ENCODE peak calls at places on chromosomes 16 and 17, in six cellular contexts. A is AG04449, Y is ovary, T is IMR-90, D is astrocyte of the spinal cord, W is tibial artery. G is an unnamed sample.

GRCh38 chr17:12918132-12918531 is 99.7 kb downstream of the ELAC2 start:
- DNase-seq in A (no peak), Y (no peak), T (no peak), D (no peak), W (no peak), G (no peak)

GRCh38 chr17:15910791-15911190 is 34.1 kb upstream of the ADORA2B start:
- DNase-seq in A (no peak), Y (no peak), T (peak; percentile 36), D (no peak), W (no peak), G (no peak)

GRCh38 chr16:89248196-89249005 is 30.9 kb downstream of the ZNF778 start:
- DNase-seq in A (no peak), Y (no peak), T (no peak), D (no peak), W (no peak), G (no peak)

GRCh38 chr17:78493455-78494188 is 83.6 kb downstream of the DNAH17 start:
- DNase-seq in A (no peak), Y (no peak), T (no peak), D (no peak), W (no peak), G (no peak)

GRCh38 chr17:78241277-78242023 is 10.0 kb downstream of the TMEM235 start:
- DNase-seq in A (peak; percentile 7), Y (no peak), T (peak; percentile 47), D (peak; percentile 31), W (no peak), G (no peak)

GRCh38 chr17:61458491-61459433 is 6.5 kb downstream of the TBX4 start:
- DNase-seq in A (no peak), Y (no peak), T (no peak), D (no peak), W (no peak), G (no peak)

GRCh38 chr17:73575470-73576235 is 68.6 kb downstream of the SDK2 start:
- DNase-seq in A (no peak), Y (no peak), T (no peak), D (no peak), W (no peak), G (no peak)

GRCh38 chr16:55169780-55170179 is 154.2 kb upstream of the IRX6 start:
- DNase-seq in A (no peak), Y (no peak), T (no peak), D (no peak), W (no peak), G (no peak)

GRCh38 chr16:55239723-55240122 is 84.3 kb upstream of the IRX6 start:
- DNase-seq in A (no peak), Y (no peak), T (no peak), D (no peak), W (no peak), G (no peak)

GRCh38 chr17:40251576-40251975 is 32.5 kb downstream of the WIPF2 start:
- DNase-seq in A (peak; percentile 16), Y (no peak), T (peak; percentile 85), D (peak; percentile 82), W (peak; percentile 40), G (peak; percentile 19)

GRCh38 chr16:2500937-2501750 is 12.6 kb upstream of the ATP6V0C start:
- DNase-seq in A (no peak), Y (peak; percentile 87), T (peak; percentile 69), D (peak; percentile 77), W (peak; percentile 79), G (no peak)

GRCh38 chr16:4365014-4365406 is 6.6 kb upstream of the VASN start:
- DNase-seq in A (no peak), Y (no peak), T (no peak), D (no peak), W (no peak), G (no peak)

GRCh38 chr17:68661265-68662036 is 60.3 kb upstream of the FAM20A start:
- DNase-seq in A (no peak), Y (no peak), T (no peak), D (no peak), W (no peak), G (no peak)

GRCh38 chr16:820730-821129 is 20.2 kb upstream of the GNG13 start:
- DNase-seq in A (no peak), Y (no peak), T (no peak), D (no peak), W (no peak), G (no peak)

GRCh38 chr16:77113835-77114234 is 77.2 kb upstream of the MON1B start:
- DNase-seq in A (no peak), Y (no peak), T (no peak), D (no peak), W (no peak), G (no peak)

GRCh38 chr16:49748322-49748721 is 107.6 kb downstream of the ZNF423 start:
- DNase-seq in A (no peak), Y (peak; percentile 46), T (no peak), D (peak; percentile 57), W (no peak), G (no peak)

GRCh38 chr17:19341641-19342610 is 20.6 kb downstream of the B9D1 start:
- DNase-seq in A (no peak), Y (no peak), T (peak; percentile 10), D (no peak), W (no peak), G (no peak)

GRCh38 chr16:72300892-72301291 is 128.9 kb upstream of the PMFBP1 start:
- DNase-seq in A (no peak), Y (no peak), T (no peak), D (no peak), W (no peak), G (no peak)

GRCh38 chr17:78374631-78375274 is 3.7 kb upstream of the PGS1 start:
- DNase-seq in A (no peak), Y (no peak), T (peak; percentile 90), D (peak; percentile 86), W (no peak), G (no peak)

GRCh38 chr17:42781639-42782401 is 1.4 kb downstream of the WNK4 start:
- DNase-seq in A (no peak), Y (no peak), T (no peak), D (no peak), W (no peak), G (no peak)

GRCh38 chr17:42779304-42779941 is 987 bp upstream of the WNK4 start:
- DNase-seq in A (no peak), Y (no peak), T (no peak), D (no peak), W (no peak), G (no peak)

GRCh38 chr17:42779942-42780815 is at the start of gene WNK4:
- DNase-seq in A (no peak), Y (no peak), T (no peak), D (peak; percentile 43), W (no peak), G (no peak)

GRCh38 chr17:42782402-42783061 is 2.1 kb downstream of the WNK4 start:
- DNase-seq in A (no peak), Y (no peak), T (no peak), D (no peak), W (no peak), G (no peak)

DNA sequence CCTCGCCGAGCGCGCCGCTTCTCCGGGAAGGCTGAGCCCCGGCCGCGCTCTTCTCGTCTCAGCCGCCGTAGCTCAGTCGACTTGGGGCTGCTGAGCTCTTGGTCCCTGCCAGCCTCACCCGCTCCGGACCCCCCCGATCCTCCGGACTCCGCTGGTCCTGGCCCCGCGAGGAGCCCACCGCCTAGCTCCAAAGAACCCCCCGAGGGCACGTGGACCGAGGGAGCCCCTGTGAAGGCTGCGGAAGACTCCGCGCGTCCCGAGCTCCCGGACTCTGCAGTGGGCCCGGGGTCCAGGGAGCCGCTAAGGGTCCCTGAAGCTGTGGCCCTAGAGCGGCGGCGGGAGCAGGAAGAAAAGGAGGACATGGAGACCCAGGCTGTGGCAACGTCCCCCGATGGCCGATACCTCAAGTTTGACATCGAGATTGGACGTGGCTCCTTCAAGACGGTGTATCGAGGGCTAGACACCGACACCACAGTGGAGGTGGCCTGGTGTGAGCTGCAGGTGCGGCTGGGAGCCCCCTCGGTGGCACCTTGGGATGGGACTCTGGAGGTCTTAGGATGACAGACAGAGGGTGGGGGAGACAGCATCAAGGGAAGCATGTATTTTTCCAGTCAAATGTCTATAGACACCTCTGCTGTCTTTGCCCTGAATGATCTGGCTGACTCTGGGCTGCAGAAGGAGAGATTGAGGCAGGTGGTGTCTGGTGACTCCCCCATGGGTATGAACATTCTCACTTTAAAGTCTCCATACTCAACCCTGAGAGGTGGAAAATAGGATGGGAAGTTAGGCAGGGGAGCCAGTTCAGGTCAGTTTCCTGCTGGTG is 617 bp downstream of the WNK4 start:
- DNase-seq in A (no peak), Y (no peak), T (no peak), D (no peak), W (no peak), G (no peak)
- H3K4me3 ChIP-seq in A (peak overlapping the region; percentile 76), Y (peak overlapping the region; percentile 21), T (peak overlapping the region; percentile 76), D (peak overlapping the region; percentile 70), W (no peak overlapping the region), G (no peak overlapping the region)

DNA sequence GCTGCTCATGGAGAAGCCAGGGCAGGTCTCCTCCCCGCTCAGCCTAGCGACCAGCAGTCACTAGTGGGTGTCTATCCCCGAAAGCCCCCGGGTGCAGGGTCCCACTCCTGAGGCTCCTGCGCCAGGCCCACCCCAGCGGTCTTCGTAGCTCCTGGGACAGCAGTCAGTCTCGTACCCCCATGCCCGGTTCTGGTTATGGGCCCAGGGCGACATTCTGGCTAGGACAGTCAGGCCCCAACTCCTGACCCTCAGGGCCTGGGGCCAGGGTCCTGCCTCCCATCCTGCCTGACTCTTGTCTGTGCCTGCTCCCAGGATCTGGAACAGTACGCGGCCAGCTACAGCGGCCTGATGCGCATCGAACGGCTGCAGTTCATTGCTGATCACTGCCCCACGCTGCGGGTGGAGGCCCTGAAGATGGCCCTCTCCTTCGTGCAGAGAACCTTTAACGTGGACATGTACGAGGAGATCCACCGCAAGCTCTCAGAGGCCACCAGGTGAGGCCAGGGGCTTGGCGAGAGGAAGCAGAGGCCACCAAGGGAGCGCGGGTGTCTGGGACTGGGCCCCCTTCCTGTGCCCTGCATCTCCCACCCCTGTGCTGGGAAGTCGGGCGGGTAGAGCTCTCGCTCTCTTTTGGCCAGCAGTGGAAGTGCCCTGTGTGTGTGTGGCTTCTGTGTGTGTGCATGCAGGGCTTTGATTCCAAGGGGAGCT is 2.0 kb downstream of the GPS1 start:
- DNase-seq in A (no peak), Y (no peak), T (no peak), D (no peak), W (no peak), G (no peak)
- H3K4me3 ChIP-seq in A (peak overlapping the region; percentile 82), Y (no peak overlapping the region), T (no peak overlapping the region), D (no peak overlapping the region), W (no peak overlapping the region), G (no peak overlapping the region)

GRCh38 chr16:46762583-46762982 is 14.4 kb upstream of the MYLK3 start:
- DNase-seq in A (no peak), Y (no peak), T (no peak), D (no peak), W (no peak), G (no peak)
- H3K4me3 ChIP-seq in A (no peak overlapping the region), Y (no peak overlapping the region), T (no peak overlapping the region), D (no peak overlapping the region), W (no peak overlapping the region), G (no peak overlapping the region)

DNA sequence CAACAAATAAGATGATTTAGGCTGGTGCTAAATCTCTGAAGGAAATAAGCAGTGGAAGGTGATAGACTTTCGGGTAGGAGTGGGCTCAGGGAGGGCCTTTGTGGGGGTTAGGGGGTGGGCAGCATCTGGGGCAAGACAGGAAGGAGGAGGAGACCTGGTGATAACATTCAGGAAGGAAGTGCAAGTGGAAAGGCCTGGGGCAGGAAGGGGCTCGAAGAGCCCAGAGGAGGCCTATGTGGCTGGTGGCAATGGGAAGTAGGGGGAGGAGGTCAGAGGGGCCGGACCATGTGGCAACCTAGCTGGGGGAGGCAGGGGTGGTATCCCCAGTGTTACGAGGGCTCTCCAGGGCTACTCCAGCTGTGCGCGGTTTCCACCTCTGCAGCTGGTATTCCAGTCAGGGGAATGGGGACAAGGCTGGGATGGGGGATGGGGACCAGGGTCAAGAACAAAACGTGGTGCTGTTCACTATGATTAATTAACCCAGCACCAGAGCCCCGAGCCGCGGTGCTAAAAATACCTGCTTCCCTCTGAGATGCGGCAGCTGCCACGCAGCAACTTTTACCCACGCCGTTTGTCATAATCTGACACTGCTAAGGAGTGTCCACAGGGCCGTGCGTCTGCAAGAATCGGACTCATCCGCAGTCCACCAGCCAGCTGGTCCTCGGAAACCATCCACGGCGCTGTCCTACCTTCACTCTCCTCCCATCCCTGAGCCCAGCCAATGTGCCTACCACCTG is 5.2 kb upstream of the CCDC182 start:
- DNase-seq in A (no peak), Y (no peak), T (no peak), D (no peak), W (no peak), G (no peak)
- H3K4me3 ChIP-seq in A (no peak overlapping the region), Y (no peak overlapping the region), T (no peak overlapping the region), D (no peak overlapping the region), W (no peak overlapping the region), G (no peak overlapping the region)

G was measured in keratinocyte.